ENCODE peak calls at places on chromosomes 3 and 15, in eight cellular contexts. I is sigmoid colon, A is endothelial cell of umbilical vein, Z is GM12878, D is stomach, F is GM23338, M is esophagus muscularis mucosa, C is HepG2. N is an unnamed sample.

GRCh38 chr15:68439506-68439905 is 7.5 kb upstream of the ITGA11 start:
- DNase-seq in I (no peak), A (no peak), Z (no peak), D (no peak), F (no peak), M (peak; percentile 68), C (no peak), N (no peak)

GRCh38 chr3:52896613-52897012 is 735 bp downstream of the STIMATE start:
- DNase-seq in I (no peak), A (no peak), Z (no peak), D (no peak), F (peak; percentile 77), M (no peak), C (no peak), N (no peak)

GRCh38 chr3:10693457-10693856 is 122.6 kb upstream of the SLC6A11 start:
- DNase-seq in I (no peak), A (no peak), Z (no peak), D (no peak), F (peak; percentile 27), M (no peak), C (no peak), N (no peak)

GRCh38 chr3:138921316-138922292 is 25.3 kb downstream of the FOXL2 start:
- DNase-seq in I (no peak), A (no peak), Z (no peak), D (no peak), F (no peak), M (no peak), C (peak; percentile 58), N (no peak)

GRCh38 chr15:89157061-89157460 is 64.3 kb downstream of the RLBP1 start:
- DNase-seq in I (no peak), A (no peak), Z (no peak), D (no peak), F (no peak), M (no peak), C (no peak), N (no peak)

GRCh38 chr3:116425126-116425525 is 20.2 kb downstream of the LSAMP start:
- DNase-seq in I (no peak), A (no peak), Z (no peak), D (no peak), F (no peak), M (no peak), C (peak; percentile 1), N (no peak)

GRCh38 chr15:37880009-37880834 is 54.2 kb upstream of the TMCO5A start:
- DNase-seq in I (no peak), A (peak; percentile 64), Z (no peak), D (no peak), F (peak; percentile 78), M (no peak), C (peak; percentile 7), N (no peak)

GRCh38 chr3:194990454-194991337 is 280.3 kb downstream of the XXYLT1 start:
- DNase-seq in I (no peak), A (no peak), Z (no peak), D (no peak), F (no peak), M (no peak), C (no peak), N (no peak)

DNA sequence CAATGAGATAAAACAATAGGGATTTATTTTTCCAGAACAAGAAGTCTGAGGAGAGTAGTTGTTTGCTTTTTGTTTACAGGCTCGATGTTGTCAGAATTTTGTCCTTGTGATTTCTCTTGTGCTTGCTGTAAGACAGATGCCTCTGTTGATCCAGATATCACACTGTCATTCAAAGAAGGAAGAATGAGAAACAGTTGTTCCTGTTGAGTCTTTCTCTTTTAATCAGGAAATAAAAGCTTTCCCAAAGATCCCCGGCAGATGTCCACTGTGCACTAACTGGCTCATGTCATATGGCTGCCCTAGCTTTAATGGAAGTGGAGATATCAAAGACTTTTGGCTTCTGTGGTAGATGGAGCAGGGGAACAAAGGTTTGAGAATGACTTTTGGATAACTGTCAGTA is 6.8 kb downstream of the SERPINI1 start:
- DNase-seq in I (no peak), A (no peak), Z (no peak), D (no peak), F (no peak), M (no peak), C (no peak), N (no peak)
- TF ChIP-seq CTCF in I (no peak), A (no peak), Z (no peak), D (no peak), F (no peak), M (no peak), C (no peak), N (no peak)

GRCh38 chr15:81097116-81097892 is 36.8 kb upstream of the CFAP161 start:
- DNase-seq in I (no peak), A (peak; percentile 73), Z (no peak), D (no peak), F (no peak), M (no peak), C (no peak), N (no peak)
- H3K27ac ChIP-seq in I (no peak overlapping the region), A (no peak overlapping the region), Z (no peak overlapping the region), D (no peak overlapping the region), F (no peak overlapping the region), M (no peak overlapping the region), C (no peak overlapping the region), N (no peak overlapping the region)

GRCh38 chr3:149004622-149005021 is 13.3 kb downstream of the GYG1 start:
- DNase-seq in I (no peak), A (no peak), Z (no peak), D (no peak), F (no peak), M (no peak), C (no peak), N (no peak)
- TF ChIP-seq POLR2AphosphoS5 in I (no peak), A (no peak), Z (no peak), D (no peak), F (no peak), M (no peak), C (no peak), N (no peak)

DNA sequence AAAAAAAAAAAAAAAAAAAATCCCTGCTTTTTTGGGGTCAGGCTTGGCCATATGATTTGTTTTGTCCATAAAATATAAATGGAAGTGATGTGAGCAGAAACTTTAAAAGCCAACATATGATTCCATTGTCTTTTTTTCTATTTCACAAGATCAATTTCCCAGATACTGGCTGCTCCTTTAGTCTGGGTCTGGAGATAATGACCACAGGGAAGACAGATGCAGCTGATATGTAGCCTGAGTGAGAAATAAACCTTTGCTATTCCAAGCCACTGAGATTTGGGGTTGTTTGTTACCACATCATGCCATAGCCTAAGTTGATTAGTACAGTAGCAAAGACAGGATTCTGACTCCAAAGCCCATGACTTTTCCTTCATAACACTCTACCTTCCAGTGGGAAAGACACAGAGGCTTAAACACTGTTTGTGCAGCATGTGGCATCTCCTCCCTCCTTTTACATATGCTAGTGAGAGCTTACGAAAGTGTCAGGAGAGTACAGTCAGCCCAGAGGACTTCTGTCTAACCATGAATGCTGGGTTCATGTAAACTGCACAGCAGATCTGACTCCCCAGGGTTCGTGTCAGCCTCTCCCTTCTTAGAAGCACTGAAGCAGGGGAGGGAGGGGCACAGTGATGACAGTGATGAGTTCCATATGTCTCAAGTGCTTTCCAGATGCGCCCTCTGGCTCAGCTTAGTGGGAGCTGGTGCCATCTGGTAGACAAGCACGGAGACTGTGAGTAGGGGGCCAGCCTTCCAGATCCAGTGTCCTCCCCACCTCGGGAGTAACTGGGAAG is 36.7 kb upstream of the SLC7A14 start:
- DNase-seq in I (peak; percentile 77), A (no peak), Z (no peak), D (no peak), F (no peak), M (no peak), C (no peak), N (no peak)
- TF ChIP-seq CTCF in I (no peak), A (no peak), Z (no peak), D (no peak), F (no peak), M (no peak), C (no peak), N (no peak)